ENCODE peak calls at places on chromosomes 13 and 19, in five cellular contexts. P is PC-3, I is heart right ventricle, Q is ascending aorta, D is left lung. N is an unnamed sample.
A peak's percentile ranks its signal among the peaks of the same experiment; 100 is the strongest.

GRCh38 chr13:32857689-32858088 is 158.5 kb upstream of the KL start:
- DNase-seq in P (no peak), I (no peak), D (no peak), Q (no peak), N (no peak)

GRCh38 chr19:47243364-47243775 is 12.4 kb upstream of the BBC3 start:
- DNase-seq in Q (no peak), D (no peak), P (no peak), I (no peak), N (no peak)

GRCh38 chr19:38729653-38730469 is 14.4 kb downstream of the CAPN12 start:
- DNase-seq in D (peak; percentile 91), I (peak; percentile 80), P (peak; percentile 53), Q (no peak), N (peak; percentile 53)

GRCh38 chr19:56821209-56821608 is 19.3 kb downstream of the PEG3 start:
- DNase-seq in P (no peak), I (no peak), D (peak; percentile 26), Q (no peak), N (no peak)

GRCh38 chr13:39767791-39768564 is 112.5 kb downstream of the COG6 start:
- DNase-seq in P (no peak), Q (no peak), D (no peak), I (no peak), N (no peak)

GRCh38 chr19:41218615-41219507 is at the start of gene AXL:
- DNase-seq in P (peak; percentile 56), D (peak; percentile 75), I (peak; percentile 81), Q (peak; percentile 66), N (peak; percentile 38)

GRCh38 chr13:40983725-40984669 is 35.1 kb downstream of the ELF1 start:
- DNase-seq in I (no peak), D (no peak), Q (no peak), P (no peak), N (no peak)

GRCh38 chr19:55340144-55340783 is 588 bp downstream of the KMT5C start:
- DNase-seq in Q (no peak), P (no peak), I (no peak), D (no peak), N (peak; percentile 59)

GRCh38 chr19:30065680-30066606 is 123.9 kb downstream of the URI1 start:
- DNase-seq in P (no peak), I (no peak), Q (no peak), D (no peak), N (no peak)

GRCh38 chr13:77343841-77344240 is 16.9 kb upstream of the MYCBP2 start:
- DNase-seq in I (no peak), D (no peak), P (peak; percentile 54), Q (no peak), N (no peak)

GRCh38 chr19:13382633-13382938 is 123.7 kb downstream of the CACNA1A start:
- DNase-seq in D (no peak), I (no peak), P (no peak), Q (no peak), N (no peak)

GRCh38 chr13:71879129-71879535 is 12.1 kb upstream of the DACH1 start:
- DNase-seq in I (no peak), D (no peak), Q (no peak), P (peak; percentile 30), N (no peak)

GRCh38 chr19:55486971-55487883 is 1.0 kb upstream of the SSC5D start:
- DNase-seq in P (peak; percentile 81), D (peak; percentile 70), Q (peak; percentile 63), I (no peak), N (no peak)

GRCh38 chr19:3593156-3593555 is 7.9 kb downstream of the GIPC3 start:
- DNase-seq in P (no peak), I (no peak), D (no peak), Q (no peak), N (no peak)

GRCh38 chr13:38900188-38900587 is 90.4 kb downstream of the STOML3 start:
- DNase-seq in P (no peak), Q (no peak), I (no peak), D (no peak), N (no peak)

GRCh38 chr19:50870417-50871089 is 2.7 kb upstream of the KLK2 start:
- DNase-seq in I (no peak), D (peak; percentile 76), Q (no peak), P (no peak), N (no peak)

GRCh38 chr19:3852614-3853254 is 16.1 kb downstream of the ZFR2 start:
- DNase-seq in Q (no peak), D (no peak), I (no peak), P (peak; percentile 88), N (no peak)

GRCh38 chr13:27504541-27504940 is 54.2 kb upstream of the MTIF3 start:
- DNase-seq in D (no peak), Q (no peak), I (no peak), P (no peak), N (no peak)

GRCh38 chr19:55540619-55541018 is 3.7 kb upstream of the SBK2 start:
- DNase-seq in P (no peak), D (no peak), Q (no peak), I (no peak), N (no peak)

GRCh38 chr19:51607077-51607476 is 23.1 kb downstream of the SIGLEC5 start:
- DNase-seq in P (no peak), I (no peak), Q (no peak), D (no peak), N (no peak)

GRCh38 chr13:23695711-23696512 is 125.7 kb downstream of the TNFRSF19 start:
- DNase-seq in D (peak; percentile 90), Q (no peak), I (peak; percentile 51), P (no peak), N (no peak)

GRCh38 chr13:114007566-114007965 is 33.7 kb upstream of the C13orf46 start:
- DNase-seq in Q (no peak), P (no peak), I (no peak), D (no peak), N (no peak)

GRCh38 chr19:38892841-38893240 is 6.6 kb downstream of the SIRT2 start:
- DNase-seq in I (no peak), P (no peak), D (no peak), Q (no peak), N (no peak)

GRCh38 chr19:15456871-15457700 is 7.3 kb downstream of the RASAL3 start:
- DNase-seq in P (peak; percentile 61), D (peak; percentile 67), Q (no peak), I (no peak), N (no peak)

GRCh38 chr19:48069435-48069834 is 25.6 kb upstream of the CABP5 start:
- DNase-seq in P (no peak), I (no peak), Q (no peak), D (no peak), N (no peak)

GRCh38 chr13:72201726-72202125 is 334.7 kb upstream of the DACH1 start:
- DNase-seq in P (no peak), D (no peak), Q (no peak), I (no peak), N (no peak)

GRCh38 chr13:30247406-30247805 is 59.9 kb downstream of the KATNAL1 start:
- DNase-seq in P (no peak), I (no peak), Q (no peak), D (no peak), N (no peak)

GRCh38 chr13:61954092-61954491 is 538.4 kb upstream of the PCDH20 start:
- DNase-seq in D (no peak), P (peak; percentile 50), Q (no peak), I (no peak), N (no peak)

GRCh38 chr13:45765464-45765863 is 63.3 kb downstream of the CBY2 start:
- DNase-seq in D (no peak), P (no peak), I (no peak), Q (no peak), N (no peak)

DNA sequence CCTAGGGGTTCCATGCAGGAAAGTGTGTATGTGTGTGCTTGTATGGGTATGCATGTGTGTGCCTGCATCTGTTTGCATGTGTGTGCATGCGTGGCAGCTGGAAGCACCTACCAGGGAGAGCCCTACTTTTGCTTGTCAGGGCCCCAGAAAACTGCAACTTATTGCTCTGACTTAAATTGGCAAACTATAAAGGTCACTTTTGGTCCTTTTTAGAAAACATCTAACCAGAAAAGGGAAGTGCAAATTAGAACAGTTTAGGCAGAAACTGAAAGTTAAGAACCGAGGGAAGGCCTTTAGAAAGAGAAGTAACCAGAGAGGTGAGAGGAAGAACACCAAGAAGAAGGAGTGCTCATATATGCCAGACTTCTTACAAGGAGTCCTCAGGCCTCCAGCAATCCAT is 32.5 kb downstream of the DLEU7 start:
- DNase-seq in Q (no peak), D (no peak), I (no peak), P (no peak), N (no peak)
- H3K27ac ChIP-seq in Q (no peak overlapping the region), D (no peak overlapping the region), I (no peak overlapping the region), P (no peak overlapping the region), N (no peak overlapping the region)

GRCh38 chr13:99693812-99694211 is 192.5 kb downstream of the TM9SF2 start:
- DNase-seq in P (no peak), Q (no peak), D (no peak), I (no peak), N (no peak)
- TF ChIP-seq CTCF in P (no peak), Q (no peak), D (no peak), I (no peak), N (no peak)

DNA sequence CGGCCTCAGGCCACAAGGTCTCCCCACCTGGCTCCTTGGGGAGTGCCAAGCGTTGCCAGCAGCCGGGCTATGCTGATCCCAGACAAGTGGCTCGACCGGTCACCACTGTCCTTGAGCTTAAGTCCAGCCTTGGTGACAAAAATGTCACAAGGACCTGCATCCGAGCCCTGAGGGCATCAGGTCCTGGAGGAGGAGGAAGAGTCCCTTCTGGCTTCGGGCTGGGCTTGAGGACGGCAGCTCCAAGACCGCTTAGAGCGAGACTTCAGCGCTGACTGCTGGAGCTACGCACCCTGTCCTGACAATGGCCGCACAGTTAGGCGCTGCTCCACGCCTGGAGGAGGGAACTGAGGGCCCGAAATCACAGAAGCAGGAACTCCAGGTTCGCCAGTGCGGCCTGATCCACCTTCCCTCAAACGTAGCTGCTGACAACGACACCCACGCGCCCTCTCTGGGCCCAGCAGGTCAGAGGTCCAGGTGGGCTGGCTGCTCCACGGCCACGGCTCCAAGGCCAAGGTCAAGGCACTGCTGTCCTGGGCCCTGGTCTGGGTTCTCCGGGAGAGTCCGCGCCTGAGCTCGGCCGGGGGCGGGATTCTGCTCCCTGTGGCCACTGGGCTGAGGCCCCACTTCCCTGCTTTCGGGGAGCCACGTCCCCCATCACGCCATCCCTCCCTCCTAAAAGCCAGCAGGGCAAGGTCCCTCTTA is 7.0 kb downstream of the SBNO2 start:
- DNase-seq in D (peak; percentile 79), Q (no peak), P (peak; percentile 28), I (no peak), N (peak; percentile 72)
- H3K4me1 ChIP-seq in D (peaks cover 21% of the 10 kb centered on the region), Q (peaks cover 7% of the 10 kb centered on the region), P (peaks cover 37% of the 10 kb centered on the region), I (peaks cover 24% of the 10 kb centered on the region), N (no peaks in the 10 kb centered on the region)

GRCh38 chr19:23287620-23288019 is 37.4 kb upstream of the ZNF724 start:
- DNase-seq in I (no peak), D (no peak), Q (no peak), P (no peak), N (no peak)

GRCh38 chr19:23281663-23282276 is 31.6 kb upstream of the ZNF724 start:
- DNase-seq in D (no peak), I (no peak), Q (no peak), P (no peak), N (no peak)

GRCh38 chr19:23285948-23286347 is 35.8 kb upstream of the ZNF724 start:
- DNase-seq in P (no peak), D (no peak), I (no peak), Q (no peak), N (no peak)

GRCh38 chr19:23286477-23286876 is 36.3 kb upstream of the ZNF724 start:
- DNase-seq in P (no peak), I (no peak), D (no peak), Q (no peak), N (no peak)

DNA sequence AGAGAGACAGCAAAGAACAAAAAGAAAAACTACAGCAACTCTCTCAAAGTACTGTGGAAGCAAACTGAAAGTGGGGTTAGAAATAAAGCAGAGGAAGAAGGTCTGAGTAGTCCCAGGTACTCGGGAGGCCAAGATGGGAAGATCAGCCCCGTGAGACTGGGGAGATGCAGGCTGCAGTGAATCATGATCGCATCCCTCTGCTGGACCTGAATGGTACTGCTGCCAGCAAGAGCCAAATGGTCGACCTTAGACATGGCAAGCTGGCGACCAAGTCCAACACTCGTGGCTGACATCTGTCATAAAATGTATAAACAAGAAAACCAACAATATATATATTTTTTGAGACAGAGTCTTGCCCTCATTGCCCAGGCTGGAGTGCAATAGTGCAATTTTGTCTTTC is 33.7 kb upstream of the ZNF724 start:
- DNase-seq in P (peak; percentile 24), I (peak; percentile 29), D (no peak), Q (no peak), N (peak; percentile 21)
- H3K27ac ChIP-seq in P (no peak overlapping the region), I (no peak overlapping the region), D (no peak overlapping the region), Q (no peak overlapping the region), N (no peak overlapping the region)